ENCODE peak calls at places on chromosomes 1 and 21, in seven cellular contexts. T, Y, N, Q, G, U and F are unnamed samples.

GRCh38 chr1:58060548-58061170 is 485.9 kb downstream of the OMA1 start:
- DNase-seq in T (no peak), Y (no peak), N (no peak), Q (no peak), G (no peak), U (no peak), F (no peak)

GRCh38 chr1:72284084-72284397 is 1.7 kb upstream of the NEGR1 start:
- DNase-seq in T (no peak), Y (no peak), N (no peak), Q (no peak), G (no peak), U (no peak), F (no peak)

GRCh38 chr1:54564312-54565112 is 16.5 kb downstream of the ACOT11 start:
- DNase-seq in T (no peak), Y (no peak), N (no peak), Q (peak; percentile 71), G (no peak), U (no peak), F (peak; percentile 24)

GRCh38 chr1:231359113-231359512 is 21.0 kb downstream of the SPRTN start:
- DNase-seq in T (peak; percentile 81), Y (no peak), N (no peak), Q (no peak), G (peak; percentile 96), U (no peak), F (peak; percentile 80)

GRCh38 chr1:27690205-27690604 is 18.2 kb upstream of the IFI6 start:
- DNase-seq in T (no peak), Y (no peak), N (no peak), Q (no peak), G (no peak), U (no peak), F (no peak)

GRCh38 chr1:164443166-164443565 is 115.8 kb upstream of the PBX1 start:
- DNase-seq in T (no peak), Y (no peak), N (no peak), Q (no peak), G (peak; percentile 48), U (no peak), F (no peak)

GRCh38 chr1:247906504-247907047 is 11.2 kb downstream of the OR2W3 start:
- DNase-seq in T (no peak), Y (no peak), N (no peak), Q (peak; percentile 18), G (peak; percentile 0), U (no peak), F (no peak)

GRCh38 chr1:101520302-101520701 is 283.5 kb downstream of the S1PR1 start:
- DNase-seq in T (peak; percentile 12), Y (no peak), N (no peak), Q (peak; percentile 22), G (peak; percentile 69), U (peak; percentile 32), F (no peak)

GRCh38 chr1:60848583-60849188 is 233.7 kb upstream of the NFIA start:
- DNase-seq in T (no peak), Y (no peak), N (no peak), Q (peak; percentile 54), G (peak; percentile 74), U (no peak), F (no peak)

GRCh38 chr1:208318150-208318734 is 74.1 kb upstream of the PLXNA2 start:
- DNase-seq in T (no peak), Y (no peak), N (no peak), Q (no peak), G (no peak), U (no peak), F (no peak)

GRCh38 chr21:45408811-45409261 is 3.9 kb downstream of the COL18A1 start:
- DNase-seq in T (no peak), Y (no peak), N (no peak), Q (no peak), G (no peak), U (no peak), F (no peak)

GRCh38 chr1:197967066-197967465 is 49.9 kb downstream of the LHX9 start:
- DNase-seq in T (no peak), Y (no peak), N (no peak), Q (no peak), G (no peak), U (no peak), F (no peak)

GRCh38 chr1:201023517-201023902 is at the start of gene KIF21B:
- DNase-seq in T (peak; percentile 9), Y (peak; percentile 93), N (peak; percentile 82), Q (peak; percentile 95), G (peak; percentile 68), U (peak; percentile 94), F (peak; percentile 71)

GRCh38 chr1:65075123-65075976 is 72.7 kb upstream of the AK4 start:
- DNase-seq in T (peak; percentile 48), Y (peak; percentile 45), N (peak; percentile 13), Q (peak; percentile 70), G (peak; percentile 80), U (peak; percentile 65), F (peak; percentile 64)

GRCh38 chr21:29332461-29333354 is 34.0 kb downstream of the BACH1 start:
- DNase-seq in T (no peak), Y (no peak), N (no peak), Q (no peak), G (peak; percentile 57), U (no peak), F (no peak)

GRCh38 chr1:148263128-148263905 is 111.2 kb upstream of the NBPF11 start:
- DNase-seq in T (peak; percentile 38), Y (no peak), N (peak; percentile 28), Q (peak; percentile 94), G (peak; percentile 84), U (peak; percentile 76), F (no peak)

GRCh38 chr1:27887215-27888035 is 15.1 kb downstream of the THEMIS2 start:
- DNase-seq in T (no peak), Y (no peak), N (no peak), Q (no peak), G (no peak), U (no peak), F (no peak)

GRCh38 chr21:46269466-46269865 is 15.9 kb downstream of the MCM3AP start:
- DNase-seq in T (no peak), Y (no peak), N (no peak), Q (no peak), G (no peak), U (no peak), F (no peak)

GRCh38 chr1:246067432-246068021 is 439.6 kb downstream of the SMYD3 start:
- DNase-seq in T (peak; percentile 26), Y (peak; percentile 17), N (no peak), Q (no peak), G (peak; percentile 70), U (peak; percentile 26), F (no peak)

GRCh38 chr1:84148758-84149157 is 4.7 kb downstream of the PRKACB start:
- DNase-seq in T (no peak), Y (no peak), N (no peak), Q (no peak), G (no peak), U (no peak), F (no peak)

GRCh38 chr1:165129568-165130164 is 226.8 kb downstream of the LMX1A start:
- DNase-seq in T (peak; percentile 5), Y (no peak), N (peak; percentile 74), Q (peak; percentile 94), G (peak; percentile 59), U (peak; percentile 44), F (no peak)

GRCh38 chr1:54716299-54717047 is 812 bp downstream of the TTC4 start:
- DNase-seq in T (peak; percentile 36), Y (no peak), N (no peak), Q (no peak), G (no peak), U (no peak), F (no peak)

GRCh38 chr1:209743145-209743482 is 12.7 kb upstream of the TRAF3IP3 start:
- DNase-seq in T (peak; percentile 51), Y (no peak), N (no peak), Q (no peak), G (peak; percentile 81), U (no peak), F (no peak)

GRCh38 chr1:220219865-220220698 is 52.2 kb downstream of the RAB3GAP2 start:
- DNase-seq in T (no peak), Y (no peak), N (no peak), Q (no peak), G (no peak), U (peak; percentile 36), F (no peak)

GRCh38 chr1:10759413-10760200 is 36.8 kb downstream of the CASZ1 start:
- DNase-seq in T (no peak), Y (no peak), N (no peak), Q (no peak), G (no peak), U (no peak), F (no peak)

DNA sequence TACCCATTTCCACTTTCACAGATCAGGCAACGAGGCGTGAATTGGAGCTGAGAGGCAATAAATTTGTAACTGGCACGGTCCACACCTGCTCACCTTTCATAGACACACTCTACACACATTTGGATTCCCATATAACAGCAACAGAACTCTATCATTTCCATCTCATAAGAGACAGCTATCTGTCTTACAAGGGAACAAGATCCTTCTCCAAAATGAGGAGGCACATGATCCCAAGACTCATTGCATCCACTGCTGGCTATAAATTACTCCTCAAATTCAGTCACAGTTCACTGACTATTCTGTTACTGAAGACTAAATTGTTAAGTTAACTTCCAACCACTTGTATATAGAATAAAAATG is 342.8 kb downstream of the MATN1 start:
- DNase-seq in T (no peak), Y (no peak), N (no peak), Q (no peak), G (no peak), U (no peak), F (no peak)
- TF ChIP-seq CTCF in T (no peak), Y (no peak), N (peak; percentile 4), Q (no peak), G (no peak), U (no peak), F (peak; percentile 68)

GRCh38 chr21:15875286-15875685 is 145.5 kb downstream of the USP25 start:
- DNase-seq in T (no peak), Y (no peak), N (no peak), Q (no peak), G (no peak), U (no peak), F (no peak)
- TF ChIP-seq CTCF in T (no peak), Y (no peak), N (no peak), Q (no peak), G (no peak), U (no peak), F (no peak)

DNA sequence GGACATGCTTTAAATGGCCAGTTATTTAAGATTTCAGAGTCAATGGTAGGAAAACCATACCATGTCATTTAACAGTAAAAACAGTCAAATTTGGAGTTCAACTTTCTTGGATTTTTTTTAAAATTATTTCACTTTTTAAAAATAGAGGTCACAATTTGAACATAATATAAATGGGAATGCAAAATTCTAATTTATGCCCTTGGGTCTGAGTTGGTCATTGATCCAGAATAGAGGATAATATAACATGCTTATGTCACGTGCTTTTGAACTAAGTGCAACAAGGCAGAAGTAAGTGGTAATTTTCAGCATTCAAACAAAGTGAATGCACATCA is 113.1 kb upstream of the SLC35F3 start:
- DNase-seq in T (no peak), Y (no peak), N (no peak), Q (no peak), G (no peak), U (no peak), F (no peak)
- TF ChIP-seq CTCF in T (no peak), Y (no peak), N (no peak), Q (no peak), G (no peak), U (no peak), F (peak; percentile 47)

DNA sequence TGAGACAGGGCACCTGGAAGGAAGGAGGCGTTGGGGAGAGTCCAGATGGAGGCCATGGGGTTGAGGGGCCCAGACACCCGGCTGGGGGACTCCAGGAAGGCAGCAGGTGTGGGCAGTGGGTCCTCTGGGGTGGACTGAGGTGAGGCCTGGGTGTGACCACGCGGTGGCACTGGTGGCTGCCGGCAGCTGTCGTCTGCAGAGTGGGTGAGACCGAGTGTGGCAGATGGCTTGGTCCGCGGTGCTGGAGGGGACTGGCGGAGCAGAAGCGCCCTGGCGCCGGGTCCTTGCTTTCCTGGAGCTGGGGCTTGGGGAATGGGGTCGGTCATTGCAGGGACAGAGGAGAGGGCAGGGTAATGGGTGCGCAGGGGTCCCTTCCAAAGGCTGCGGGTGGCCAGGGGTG is 12.5 kb downstream of the AGRN start:
- DNase-seq in T (no peak), Y (no peak), N (no peak), Q (no peak), G (no peak), U (no peak), F (no peak)
- TF ChIP-seq CTCF in T (no peak), Y (no peak), N (no peak), Q (no peak), G (no peak), U (peak; percentile 25), F (no peak)